ENCODE peak calls at places on chromosome 3, in five cellular contexts. E is effector memory CD8-positive, alpha-beta T cell; Y is epithelial cell of esophagus; Z is activated CD4-positive, alpha-beta T cell treated with anti-CD3 and anti-CD28 coated beads for 48 hours; K is fibroblast of pulmonary artery. P is an unnamed sample.

GRCh38 chr3:16369885-16370284 is 104.9 kb downstream of the OXNAD1 start:
- DNase-seq in E (no peak), Z (no peak), Y (peak), K (no peak), P (no peak)

GRCh38 chr3:101170047-101170771 is 150.2 kb downstream of the IMPG2 start:
- DNase-seq in E (no peak), K (peak), Y (no peak), Z (no peak), P (no peak)

GRCh38 chr3:30553641-30554316 is 52.6 kb upstream of the TGFBR2 start:
- DNase-seq in Z (peak), Y (peak), E (no peak), K (no peak), P (no peak)

GRCh38 chr3:169145551-169145950 is 518.0 kb downstream of the MECOM start:
- DNase-seq in Y (no peak), Z (no peak), K (no peak), E (no peak), P (no peak)

GRCh38 chr3:178618197-178618596 is 82.0 kb downstream of the KCNMB2 start:
- DNase-seq in E (no peak), Y (peak), Z (no peak), K (peak), P (no peak)

GRCh38 chr3:166685246-166685645 is 694.9 kb downstream of the ZBBX start:
- DNase-seq in E (no peak), Z (no peak), K (no peak), Y (peak), P (no peak)

GRCh38 chr3:45666729-45667440 is 22.3 kb upstream of the SACM1L start:
- DNase-seq in E (no peak), Z (peak), K (peak), Y (peak), P (no peak)

GRCh38 chr3:51710631-51711351 is 3.9 kb downstream of the GRM2 start:
- DNase-seq in Z (peak), K (no peak), Y (peak), E (no peak), P (no peak)

GRCh38 chr3:106880206-106880605 is 497.0 kb upstream of the CCDC54 start:
- DNase-seq in E (no peak), Y (no peak), K (no peak), Z (no peak), P (peak)

GRCh38 chr3:13972679-13973379 is 93.0 kb upstream of the WNT7A start:
- DNase-seq in E (no peak), K (no peak), Y (peak), Z (no peak), P (no peak)

GRCh38 chr3:172197344-172197743 is 158.0 kb downstream of the FNDC3B start:
- DNase-seq in Z (no peak), K (no peak), Y (no peak), E (no peak), P (no peak)

GRCh38 chr3:46239301-46239938 is 2.8 kb upstream of the CCR3 start:
- DNase-seq in K (no peak), Y (peak), E (no peak), Z (no peak), P (no peak)

P was measured in brain pericyte.